ENCODE peak calls at places on chromosomes 11 and 22, in eight cellular contexts. A, G, U, X, E, P, N and I are unnamed samples.

GRCh38 chr11:6468712-6469495 is 4.8 kb downstream of the TRIM3 start:
- DNase-seq in A (no peak), G (peak; percentile 86), U (peak; percentile 92), X (no peak), E (peak; percentile 79), P (no peak), N (peak; percentile 48), I (peak; percentile 91)

GRCh38 chr11:93857413-93858185 is 7.2 kb upstream of the VSTM5 start:
- DNase-seq in A (no peak), G (no peak), U (no peak), X (no peak), E (no peak), P (no peak), N (no peak), I (no peak)

GRCh38 chr11:23903044-23903704 is 593.7 kb upstream of the LUZP2 start:
- DNase-seq in A (peak; percentile 57), G (no peak), U (no peak), X (no peak), E (peak; percentile 83), P (no peak), N (peak; percentile 84), I (no peak)

GRCh38 chr11:46120361-46120710 is 918 bp downstream of the PHF21A start:
- DNase-seq in A (no peak), G (peak; percentile 38), U (no peak), X (no peak), E (no peak), P (peak; percentile 4), N (no peak), I (no peak)

GRCh38 chr11:10087186-10087585 is 206.8 kb downstream of the SBF2 start:
- DNase-seq in A (no peak), G (no peak), U (no peak), X (no peak), E (no peak), P (no peak), N (no peak), I (no peak)

GRCh38 chr22:29635734-29636357 is 32.4 kb downstream of the NF2 start:
- DNase-seq in A (peak; percentile 29), G (no peak), U (peak; percentile 23), X (no peak), E (peak; percentile 67), P (no peak), N (peak; percentile 56), I (no peak)

GRCh38 chr11:116691779-116692178 is 81.0 kb downstream of the BUD13 start:
- DNase-seq in A (peak; percentile 33), G (peak; percentile 72), U (peak; percentile 56), X (peak; percentile 13), E (peak; percentile 33), P (peak; percentile 52), N (peak; percentile 9), I (no peak)

GRCh38 chr11:73839123-73839457 is 37.6 kb downstream of the COA4 start:
- DNase-seq in A (no peak), G (no peak), U (no peak), X (no peak), E (no peak), P (no peak), N (no peak), I (no peak)

GRCh38 chr11:117072517-117073218 is 25.6 kb downstream of the SIK3 start:
- DNase-seq in A (peak; percentile 81), G (no peak), U (no peak), X (no peak), E (peak; percentile 85), P (peak; percentile 38), N (peak; percentile 85), I (no peak)

GRCh38 chr11:14015711-14016110 is 53.2 kb downstream of the SPON1 start:
- DNase-seq in A (peak; percentile 26), G (no peak), U (no peak), X (no peak), E (peak; percentile 46), P (no peak), N (peak; percentile 56), I (no peak)

GRCh38 chr11:81634483-81634882 is 1099.2 kb downstream of the FAM181B start:
- DNase-seq in A (no peak), G (no peak), U (no peak), X (no peak), E (no peak), P (no peak), N (no peak), I (no peak)

GRCh38 chr11:79237676-79238075 is 203.2 kb downstream of the TENM4 start:
- DNase-seq in A (no peak), G (no peak), U (no peak), X (no peak), E (no peak), P (no peak), N (peak; percentile 85), I (no peak)

GRCh38 chr11:88300888-88301477 is 36.6 kb downstream of the CTSC start:
- DNase-seq in A (no peak), G (no peak), U (no peak), X (no peak), E (no peak), P (no peak), N (no peak), I (no peak)